ENCODE peak calls at places on chromosomes 13 and 19, in ten cellular contexts. B, Y, I, R, U, H, M, Q, T and N are unnamed samples. For H3K36me3, the result is how much of the 10 kb centered on the place peaks cover.

GRCh38 chr19:1833540-1833939 is 14.7 kb downstream of the REXO1 start:
- DNase-seq in M (no peak), R (no peak), B (no peak), T (no peak), U (no peak), Y (no peak), Q (no peak), I (no peak), H (peak), N (no peak)

GRCh38 chr19:17616961-17617806 is 61.7 kb downstream of the COLGALT1 start:
- DNase-seq in B (peak), T (peak), I (no peak), H (no peak), M (no peak), Y (no peak), Q (peak), R (no peak), U (peak), N (no peak)

GRCh38 chr13:47934371-47934770 is 66.7 kb downstream of the SUCLA2 start:
- DNase-seq in Y (no peak), B (peak), R (no peak), M (no peak), I (no peak), T (no peak), H (no peak), Q (no peak), U (no peak), N (no peak)

GRCh38 chr19:15701757-15702589 is 25.9 kb upstream of the OR10H2 start:
- DNase-seq in I (no peak), M (no peak), T (no peak), R (no peak), Q (no peak), Y (no peak), H (no peak), U (no peak), B (no peak), N (no peak)

GRCh38 chr13:112245959-112246358 is 130.2 kb upstream of the SPACA7 start:
- DNase-seq in Q (no peak), B (no peak), Y (no peak), T (no peak), H (no peak), M (no peak), R (no peak), I (no peak), U (peak), N (no peak)

GRCh38 chr19:50646074-50646807 is 3.0 kb upstream of the C19orf81 start:
- DNase-seq in T (no peak), H (no peak), R (no peak), Y (no peak), B (no peak), Q (no peak), U (no peak), I (no peak), M (no peak), N (no peak)

GRCh38 chr19:48639483-48640375 is 2.5 kb upstream of the DBP start:
- DNase-seq in U (peak), Q (no peak), T (no peak), M (peak), B (no peak), Y (no peak), H (peak), I (no peak), R (no peak), N (no peak)

GRCh38 chr13:75312884-75313520 is 169.0 kb downstream of the TBC1D4 start:
- DNase-seq in U (no peak), I (no peak), Y (no peak), H (no peak), B (no peak), R (no peak), M (no peak), T (no peak), Q (no peak), N (no peak)

GRCh38 chr19:53132231-53132991 is at the start of gene ZNF415:
- DNase-seq in T (peak), Q (peak), I (no peak), U (peak), M (peak), B (peak), H (peak), Y (peak), R (peak), N (peak)

GRCh38 chr13:99172951-99173350 is 27.7 kb upstream of the UBAC2 start:
- DNase-seq in U (no peak), Q (no peak), H (peak), T (no peak), Y (no peak), R (no peak), I (no peak), M (no peak), B (no peak), N (no peak)

GRCh38 chr19:21934593-21934992 is 76.2 kb downstream of the ZNF208 start:
- DNase-seq in R (no peak), Q (no peak), B (no peak), H (no peak), U (no peak), I (no peak), T (no peak), Y (no peak), M (no peak), N (no peak)

GRCh38 chr19:21934131-21934530 is 76.6 kb downstream of the ZNF208 start:
- DNase-seq in I (no peak), R (no peak), Y (no peak), T (no peak), U (no peak), B (no peak), Q (no peak), H (no peak), M (no peak), N (no peak)
- H3K4me3 ChIP-seq in I (no peak), R (no peak), Y (no peak), T (no peak), U (no peak), B (no peak), Q (no peak), H (no peak), M (no peak), N (no peak)

GRCh38 chr19:39831679-39832078 is 2.3 kb downstream of the DYRK1B start:
- DNase-seq in T (no peak), R (no peak), Q (no peak), U (no peak), I (no peak), H (peak), Y (no peak), M (no peak), B (no peak), N (no peak)
- H3K36me3 ChIP-seq in T (under half), R (half or more), Q (under half), U (under half), I (under half), H (half or more), Y (half or more), M (under half), B (under half), N (half or more)

DNA sequence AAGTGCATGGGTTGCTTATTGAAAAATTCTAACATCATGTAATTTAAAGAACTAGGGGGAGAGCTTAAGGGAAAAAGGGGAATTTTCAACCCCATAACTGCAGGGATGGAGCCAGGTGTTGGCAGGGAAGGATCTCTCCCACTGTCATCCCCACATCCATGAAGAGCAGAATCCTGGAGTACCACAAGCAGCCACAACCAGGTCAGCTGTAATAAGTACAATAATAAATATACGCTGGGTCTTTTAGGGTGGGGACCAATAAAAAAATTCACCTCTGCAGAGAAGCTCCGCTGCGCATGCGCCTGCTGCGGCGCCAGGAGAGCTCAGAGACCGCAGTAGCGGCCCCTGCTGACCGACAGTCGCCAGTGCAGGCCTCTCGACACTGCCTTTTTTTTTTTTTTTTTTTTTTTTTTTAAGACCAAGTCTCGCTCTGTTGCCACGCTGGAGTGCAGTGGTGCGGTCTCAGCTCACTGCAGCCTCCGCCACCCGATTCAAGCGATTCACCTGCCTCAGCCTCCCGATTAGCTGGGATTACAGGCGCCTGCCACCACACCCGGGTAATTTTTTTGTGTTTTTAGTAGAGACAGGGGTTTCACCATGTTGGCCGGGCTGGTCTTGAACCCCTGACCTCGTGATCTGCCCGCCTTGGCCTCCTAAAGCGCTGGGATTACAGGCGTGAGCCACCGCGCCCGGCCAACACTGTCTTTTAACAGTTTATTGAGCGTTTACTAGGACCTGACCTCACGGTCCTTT is 2.5 kb upstream of the EEF2 start:
- DNase-seq in I (peak), T (peak), U (peak), Y (peak), Q (peak), R (peak), M (peak), H (peak), B (peak), N (peak)
- H3K4me3 ChIP-seq in I (peak), T (peak), U (peak), Y (peak), Q (peak), R (no peak), M (no peak), H (peak), B (no peak), N (peak)

GRCh38 chr19:40621966-40622772 is 21.0 kb downstream of the LTBP4 start:
- DNase-seq in M (no peak), Q (no peak), T (no peak), Y (no peak), R (no peak), U (peak), B (no peak), I (no peak), H (peak), N (no peak)
- H3K36me3 ChIP-seq in M (under half), Q (under half), T (under half), Y (under half), R (half or more), U (under half), B (under half), I (under half), H (half or more), N (under half)

GRCh38 chr13:40438022-40438692 is 228.3 kb downstream of the FOXO1 start:
- DNase-seq in H (no peak), M (no peak), I (no peak), Q (no peak), B (no peak), U (no peak), R (no peak), T (no peak), Y (no peak), N (no peak)

GRCh38 chr13:40432018-40432978 is 234.1 kb downstream of the FOXO1 start:
- DNase-seq in U (no peak), M (no peak), T (no peak), B (no peak), H (no peak), Q (peak), Y (no peak), R (no peak), I (no peak), N (no peak)

GRCh38 chr13:40430234-40430633 is 236.2 kb downstream of the FOXO1 start:
- DNase-seq in T (peak), H (no peak), M (peak), Q (no peak), B (no peak), I (no peak), R (no peak), Y (no peak), U (no peak), N (no peak)

GRCh38 chr13:40434516-40435397 is 231.7 kb downstream of the FOXO1 start:
- DNase-seq in R (no peak), I (no peak), B (no peak), M (no peak), Q (peak), H (no peak), U (no peak), Y (no peak), T (no peak), N (no peak)

GRCh38 chr13:40433577-40433976 is 232.9 kb downstream of the FOXO1 start:
- DNase-seq in Y (no peak), T (no peak), R (no peak), B (no peak), H (no peak), M (no peak), I (peak), Q (peak), U (no peak), N (no peak)
- H3K4me3 ChIP-seq in Y (no peak), T (no peak), R (no peak), B (no peak), H (no peak), M (no peak), I (no peak), Q (no peak), U (no peak), N (no peak)